ENCODE peak calls at places on chromosomes 11 and 22, in five cellular contexts. F is cardiac muscle cell, B is spleen, O is fibroblast of pulmonary artery, Z is AG10803. U is an unnamed sample.

GRCh38 chr22:44664149-44664548 is 37.9 kb upstream of the PRR5 start:
- DNase-seq in B (peak; percentile 91), F (no peak), Z (peak; percentile 48), O (peak; percentile 55), U (peak; percentile 69)

GRCh38 chr11:19432370-19433163 is 191.8 kb upstream of the E2F8 start:
- DNase-seq in O (peak; percentile 84), B (no peak), Z (peak; percentile 92), F (no peak), U (no peak)

GRCh38 chr11:46557684-46558151 is 36.1 kb downstream of the AMBRA1 start:
- DNase-seq in B (no peak), Z (no peak), O (no peak), F (no peak), U (peak; percentile 13)

GRCh38 chr11:24046731-24047130 is 450.1 kb upstream of the LUZP2 start:
- DNase-seq in O (peak; percentile 4), Z (no peak), B (no peak), F (no peak), U (no peak)

GRCh38 chr11:78161937-78162336 is 22.5 kb upstream of the ALG8 start:
- DNase-seq in Z (peak; percentile 35), B (peak; percentile 14), O (peak; percentile 44), F (no peak), U (no peak)

GRCh38 chr22:47808886-47809620 is 1046.6 kb downstream of the TBC1D22A start:
- DNase-seq in Z (no peak), F (no peak), B (no peak), O (no peak), U (no peak)

GRCh38 chr22:29385748-29386147 is 2.6 kb downstream of the AP1B1 start:
- DNase-seq in F (no peak), B (peak; percentile 83), Z (no peak), O (no peak), U (no peak)

GRCh38 chr11:69011624-69012091 is 1.4 kb downstream of the MRGPRF start:
- DNase-seq in Z (no peak), B (peak; percentile 54), O (no peak), F (no peak), U (no peak)

GRCh38 chr22:49642331-49642730 is 185.3 kb downstream of the BRD1 start:
- DNase-seq in Z (no peak), B (no peak), F (no peak), O (no peak), U (no peak)

GRCh38 chr11:13663631-13664071 is 4.8 kb upstream of the FAR1 start:
- DNase-seq in O (peak; percentile 42), F (no peak), Z (no peak), B (no peak), U (peak; percentile 33)

GRCh38 chr22:47355776-47356432 is 593.5 kb downstream of the TBC1D22A start:
- DNase-seq in O (no peak), Z (no peak), B (peak; percentile 41), F (no peak), U (no peak)

GRCh38 chr22:50498322-50498861 is 9.1 kb downstream of the LMF2 start:
- DNase-seq in O (peak; percentile 68), F (peak; percentile 86), Z (peak; percentile 40), B (no peak), U (peak; percentile 83)

GRCh38 chr11:2830886-2831285 is 54.7 kb downstream of the CDKN1C start:
- DNase-seq in F (no peak), Z (no peak), O (no peak), B (no peak), U (no peak)

GRCh38 chr22:49920859-49921258 is 2.4 kb downstream of the CRELD2 start:
- DNase-seq in F (no peak), B (peak; percentile 49), O (no peak), Z (no peak), U (no peak)

GRCh38 chr22:44944891-44945600 is 64.8 kb downstream of the PHF21B start:
- DNase-seq in Z (no peak), B (no peak), F (no peak), O (no peak), U (no peak)

GRCh38 chr22:46737105-46737975 is 712 bp downstream of the CERK start:
- DNase-seq in B (peak; percentile 90), Z (no peak), F (peak; percentile 66), O (peak; percentile 29), U (peak; percentile 73)

GRCh38 chr11:41289408-41289807 is 170.0 kb downstream of the LRRC4C start:
- DNase-seq in O (no peak), F (no peak), Z (no peak), B (no peak), U (no peak)

GRCh38 chr11:126857860-126858808 is 142.4 kb downstream of the KIRREL3 start:
- DNase-seq in Z (peak; percentile 74), B (no peak), O (peak; percentile 21), F (no peak), U (no peak)

GRCh38 chr11:69691449-69691848 is 12.4 kb downstream of the FGF19 start:
- DNase-seq in F (no peak), Z (peak; percentile 48), O (peak; percentile 27), B (peak; percentile 7), U (no peak)

GRCh38 chr22:46634011-46634699 is 14.0 kb downstream of the GRAMD4 start:
- DNase-seq in B (no peak), F (no peak), O (no peak), Z (no peak), U (no peak)

GRCh38 chr11:30245621-30246020 is 14.8 kb downstream of the FSHB start:
- DNase-seq in B (no peak), O (peak; percentile 13), Z (no peak), F (no peak), U (no peak)

GRCh38 chr22:44488354-44488753 is 9.7 kb downstream of the RTL6 start:
- DNase-seq in F (no peak), O (no peak), Z (no peak), B (no peak), U (no peak)

GRCh38 chr11:133719532-133720235 is 125.6 kb downstream of the SPATA19 start:
- DNase-seq in Z (no peak), B (no peak), F (no peak), O (no peak), U (no peak)

GRCh38 chr11:88354909-88355308 is 17.4 kb upstream of the CTSC start:
- DNase-seq in B (no peak), O (no peak), F (no peak), Z (no peak), U (no peak)

GRCh38 chr11:20192151-20192550 is 31.9 kb upstream of the DBX1 start:
- DNase-seq in F (no peak), Z (no peak), B (no peak), O (no peak), U (no peak)

GRCh38 chr11:65428578-65429068 is 6.0 kb downstream of the NEAT1 start:
- DNase-seq in B (peak; percentile 74), O (no peak), F (no peak), Z (no peak), U (peak; percentile 72)

GRCh38 chr11:78460468-78460867 is 42.8 kb upstream of the GAB2 start:
- DNase-seq in B (no peak), O (peak; percentile 16), Z (peak; percentile 15), F (no peak), U (no peak)

GRCh38 chr22:30636226-30637077 is 871 bp downstream of the SLC35E4 start:
- DNase-seq in F (no peak), O (no peak), B (peak; percentile 84), Z (peak; percentile 15), U (no peak)

DNA sequence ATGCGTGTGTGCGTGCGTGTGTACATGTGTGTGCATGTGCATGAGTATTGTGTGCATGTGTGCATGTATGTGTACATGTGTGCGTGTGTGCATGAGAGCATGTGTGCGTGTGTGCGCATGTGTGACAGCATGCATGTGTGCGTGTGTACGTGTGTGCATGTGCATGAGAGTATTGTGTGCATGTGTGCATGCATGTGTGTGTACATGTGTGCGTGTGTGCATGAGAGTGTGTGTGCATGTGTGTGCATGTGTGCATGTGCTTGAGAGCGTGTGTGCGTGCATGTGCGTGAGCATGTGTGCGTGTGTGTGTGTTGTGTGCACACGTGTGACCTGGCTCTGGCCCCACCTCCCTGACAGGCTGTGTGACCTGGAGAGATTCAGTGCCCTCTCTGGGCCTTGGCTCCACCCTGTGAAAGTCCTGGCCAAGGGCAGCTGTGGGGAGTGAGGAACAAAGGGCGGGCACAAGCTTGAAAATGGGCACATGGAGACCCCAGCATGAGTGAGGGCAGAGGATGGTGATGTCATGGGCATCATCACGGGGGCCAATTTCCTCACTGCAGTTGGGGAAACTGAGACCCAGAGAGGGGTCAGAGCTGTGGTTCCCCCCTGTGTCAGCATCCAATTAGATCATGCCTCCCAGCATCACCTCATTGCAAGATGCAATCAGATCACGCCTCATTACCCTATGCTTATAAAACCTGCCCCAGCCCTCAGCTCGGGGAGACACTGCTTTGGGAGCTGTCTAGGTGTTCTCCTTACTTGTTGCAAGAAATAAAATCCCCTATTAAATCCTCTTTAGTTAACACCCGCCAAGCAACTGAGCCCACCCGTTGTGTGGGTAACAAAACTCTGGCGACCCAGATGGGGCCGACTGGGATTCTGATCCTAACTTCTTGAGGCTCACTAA is 643 bp downstream of the ACY3 start:
- DNase-seq in B (no peak), F (no peak), Z (no peak), O (no peak), U (no peak)
- H3K4me3 ChIP-seq in B (peak overlapping the region; percentile 42), F (no peak overlapping the region), Z (no peak overlapping the region), O (no peak overlapping the region), U (no peak overlapping the region)

GRCh38 chr11:61577383-61578118 is 3.3 kb downstream of the SYT7 start:
- DNase-seq in F (peak; percentile 84), O (no peak), Z (no peak), B (no peak), U (peak; percentile 52)

GRCh38 chr11:61581030-61581928 is at the start of gene SYT7:
- DNase-seq in O (peak; percentile 98), B (peak; percentile 98), Z (peak; percentile 97), F (peak; percentile 96), U (peak; percentile 96)

GRCh38 chr11:61578819-61579218 is 2.1 kb downstream of the SYT7 start:
- DNase-seq in B (no peak), F (no peak), Z (no peak), O (no peak), U (no peak)

GRCh38 chr11:61580292-61580888 is 486 bp downstream of the SYT7 start:
- DNase-seq in Z (no peak), F (no peak), B (peak; percentile 83), O (no peak), U (peak; percentile 74)

GRCh38 chr11:61579398-61580291 is 1.2 kb downstream of the SYT7 start:
- DNase-seq in O (no peak), F (no peak), Z (no peak), B (no peak), U (no peak)
- H3K4me3 ChIP-seq in O (no peak overlapping the region), F (peak overlapping the region; percentile 42), Z (no peak overlapping the region), B (peak overlapping the region; percentile 46), U (peak overlapping the region; percentile 23)

DNA sequence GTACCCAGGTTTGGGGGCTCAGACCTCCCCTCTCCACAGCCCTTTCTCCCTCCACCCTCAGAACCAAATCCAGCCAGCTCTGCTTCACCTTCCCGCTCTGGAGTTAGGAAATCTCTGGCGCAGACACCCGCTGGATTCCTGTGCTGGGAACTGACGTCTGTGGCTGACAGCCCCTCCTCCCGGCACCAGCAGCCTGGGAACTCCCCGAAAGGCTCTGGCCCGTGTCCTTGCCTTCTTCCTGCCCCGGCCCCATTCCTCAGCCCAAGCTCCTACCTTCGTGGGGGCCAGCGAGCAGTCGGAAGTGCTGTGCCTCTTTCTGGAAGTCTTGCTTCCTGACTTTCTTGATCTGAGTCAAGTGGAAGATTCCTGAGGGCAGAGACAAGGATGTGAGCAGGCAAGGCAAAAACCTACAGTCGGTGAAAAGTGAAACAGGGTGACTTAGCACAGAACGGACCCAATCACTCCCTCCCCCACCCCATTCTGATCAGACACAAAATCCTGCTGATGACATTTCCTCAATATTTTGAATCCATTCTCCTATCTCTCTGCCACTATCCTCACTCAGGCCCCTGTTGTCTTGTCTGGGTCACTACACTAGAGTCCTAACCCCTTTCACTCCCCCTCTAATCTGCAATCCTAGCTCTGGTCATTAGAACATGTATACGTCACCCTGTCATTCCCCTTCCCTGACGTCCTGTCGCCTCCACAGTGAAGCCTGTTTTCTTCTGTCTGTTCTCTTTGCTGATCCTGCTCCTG is 34.1 kb downstream of the CHRDL2 start:
- DNase-seq in B (peak; percentile 87), Z (peak; percentile 95), F (peak; percentile 42), O (peak; percentile 98), U (peak; percentile 76)
- H3K4me3 ChIP-seq in B (no peak overlapping the region), Z (peak overlapping the region; percentile 30), F (no peak overlapping the region), O (no peak overlapping the region), U (no peak overlapping the region)

GRCh38 chr11:125429807-125430678 is 66.0 kb downstream of the FEZ1 start:
- DNase-seq in F (no peak), O (no peak), Z (no peak), B (no peak), U (no peak)
- H3K4me3 ChIP-seq in F (no peak overlapping the region), O (no peak overlapping the region), Z (no peak overlapping the region), B (no peak overlapping the region), U (no peak overlapping the region)